ENCODE peak calls at places on chromosomes 3 and 15, in five cellular contexts. One of them, this sample, is unnamed.

GRCh38 chr3:146640955-146641867 is 36.1 kb upstream of the PLSCR5 start:
- DNase-seq in HCT116: peak
- DNase-seq in GM12878: no peak
- DNase-seq in HepG2: peak
- DNase-seq in K562: peak
- DNase-seq in this sample: peak

GRCh38 chr3:170038434-170039110 is 777 bp downstream of the GPR160 start:
- DNase-seq in HCT116: no peak
- DNase-seq in GM12878: no peak
- DNase-seq in HepG2: no peak
- DNase-seq in K562: no peak
- DNase-seq in this sample: no peak

GRCh38 chr15:41483115-41483514 is 10.6 kb upstream of the ITPKA start:
- DNase-seq in HCT116: no peak
- DNase-seq in GM12878: peak
- DNase-seq in HepG2: no peak
- DNase-seq in K562: no peak
- DNase-seq in this sample: no peak

GRCh38 chr3:101940521-101940992 is 91.2 kb downstream of the NFKBIZ start:
- DNase-seq in HCT116: no peak
- DNase-seq in GM12878: no peak
- DNase-seq in HepG2: no peak
- DNase-seq in K562: peak
- DNase-seq in this sample: peak

GRCh38 chr15:85905626-85906025 is 110.9 kb upstream of the KLHL25 start:
- DNase-seq in HCT116: no peak
- DNase-seq in GM12878: no peak
- DNase-seq in HepG2: no peak
- DNase-seq in K562: no peak
- DNase-seq in this sample: no peak

GRCh38 chr3:5264093-5264610 is 76.6 kb downstream of the EDEM1 start:
- DNase-seq in HCT116: no peak
- DNase-seq in GM12878: no peak
- DNase-seq in HepG2: no peak
- DNase-seq in K562: no peak
- DNase-seq in this sample: no peak

GRCh38 chr3:148006508-148006907 is 597.3 kb downstream of the ZIC1 start:
- DNase-seq in HCT116: no peak
- DNase-seq in GM12878: no peak
- DNase-seq in HepG2: no peak
- DNase-seq in K562: no peak
- DNase-seq in this sample: no peak

GRCh38 chr3:143201066-143201465 is 81.5 kb downstream of the CHST2 start:
- DNase-seq in HCT116: no peak
- DNase-seq in GM12878: no peak
- DNase-seq in HepG2: no peak
- DNase-seq in K562: no peak
- DNase-seq in this sample: no peak

GRCh38 chr3:111227216-111227615 is 155.6 kb downstream of the NECTIN3 start:
- DNase-seq in HCT116: no peak
- DNase-seq in GM12878: no peak
- DNase-seq in HepG2: no peak
- DNase-seq in K562: no peak
- DNase-seq in this sample: no peak

DNA sequence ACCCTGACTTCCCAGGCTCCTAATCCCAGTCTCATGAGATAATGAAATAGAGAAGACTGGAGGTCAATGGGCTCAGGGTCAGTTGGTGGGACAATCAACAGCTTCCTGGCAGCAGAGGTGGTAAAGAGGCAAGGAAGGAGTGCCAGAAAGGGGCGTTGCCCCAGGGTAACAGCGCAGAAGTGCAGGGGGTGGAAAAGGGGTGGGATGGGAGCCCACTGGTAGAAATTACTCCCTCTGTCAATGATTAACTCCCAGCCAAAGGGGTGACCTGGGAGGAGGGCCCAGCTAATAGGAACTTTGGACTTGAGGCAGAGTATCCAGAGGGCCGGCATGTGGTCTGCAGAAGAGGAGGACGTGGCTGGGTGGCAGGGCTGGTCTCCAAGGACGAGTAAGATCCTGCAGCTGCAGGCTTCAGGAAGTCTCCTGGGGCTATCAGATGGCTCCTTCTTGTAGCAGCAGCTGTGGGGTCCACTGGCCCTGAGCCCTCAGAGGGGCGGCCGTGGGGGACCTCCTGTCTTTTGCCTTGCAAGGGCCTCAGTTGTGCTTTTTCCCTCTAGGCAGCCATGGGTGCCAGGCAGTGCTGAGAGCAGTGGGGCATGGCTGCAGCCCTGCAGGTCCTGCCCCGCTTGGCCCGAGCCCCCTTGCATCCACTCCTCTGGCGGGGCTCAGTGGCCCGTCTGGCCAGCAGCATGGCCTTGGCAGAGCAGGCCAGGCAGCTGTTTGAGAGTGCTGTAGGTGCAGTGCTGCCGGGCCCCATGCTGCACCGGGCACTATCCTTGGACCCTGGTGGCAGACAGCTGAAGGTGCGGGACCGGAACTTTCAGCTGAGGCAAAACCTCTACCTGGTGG is 2.3 kb downstream of the GLYCTK start:
- DNase-seq in HCT116: no peak
- DNase-seq in GM12878: no peak
- DNase-seq in HepG2: peak
- DNase-seq in K562: no peak
- DNase-seq in this sample: no peak
- TF ChIP-seq ZBTB33 in HCT116: no peak
- TF ChIP-seq ZBTB33 in GM12878: no peak
- TF ChIP-seq ZBTB33 in HepG2: no peak
- TF ChIP-seq ZBTB33 in K562: no peak
- TF ChIP-seq ZBTB33 in this sample: no peak

GRCh38 chr3:158350971-158351370 is 220.0 kb upstream of the MLF1 start:
- DNase-seq in HCT116: no peak
- DNase-seq in GM12878: no peak
- DNase-seq in HepG2: no peak
- DNase-seq in K562: no peak
- DNase-seq in this sample: no peak

GRCh38 chr3:158352551-158352950 is 218.4 kb upstream of the MLF1 start:
- DNase-seq in HCT116: no peak
- DNase-seq in GM12878: no peak
- DNase-seq in HepG2: no peak
- DNase-seq in K562: no peak
- DNase-seq in this sample: no peak

GRCh38 chr3:158347966-158348365 is 223.0 kb upstream of the MLF1 start:
- DNase-seq in HCT116: no peak
- DNase-seq in GM12878: no peak
- DNase-seq in HepG2: no peak
- DNase-seq in K562: no peak
- DNase-seq in this sample: no peak
- TF ChIP-seq YY1 in HCT116: no peak
- TF ChIP-seq YY1 in GM12878: no peak
- TF ChIP-seq YY1 in HepG2: no peak
- TF ChIP-seq YY1 in K562: no peak
- TF ChIP-seq YY1 in this sample: no peak

DNA sequence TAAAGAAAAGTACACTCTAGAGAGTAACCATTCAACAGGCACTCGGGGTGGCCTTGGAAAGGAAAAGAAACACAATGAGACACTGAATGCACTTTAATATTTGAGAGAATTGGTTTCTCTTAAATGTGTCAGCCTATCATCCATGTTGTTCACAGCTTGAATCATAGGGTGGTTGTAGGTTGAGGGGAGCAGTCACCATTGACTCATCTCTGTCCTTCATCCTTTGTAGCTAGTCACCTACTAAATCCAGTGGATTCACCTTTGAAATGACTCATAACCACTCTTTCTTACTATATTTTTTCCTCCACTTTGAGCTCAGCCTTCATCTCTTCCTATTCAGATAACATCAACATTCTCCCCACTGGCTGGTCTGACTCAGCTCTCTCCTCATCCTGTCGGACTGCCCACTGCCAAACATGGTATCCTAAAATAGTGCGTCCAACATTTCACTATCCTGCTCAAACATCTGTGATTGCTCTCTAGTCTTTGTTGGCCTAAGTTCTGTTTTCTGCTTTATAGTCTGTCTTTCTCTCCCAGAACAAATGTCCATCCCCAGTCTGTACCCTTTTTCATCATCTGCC is 182.7 kb upstream of the GADL1 start:
- DNase-seq in HCT116: peak
- DNase-seq in GM12878: no peak
- DNase-seq in HepG2: peak
- DNase-seq in K562: peak
- DNase-seq in this sample: no peak
- TF ChIP-seq ZBTB33 in HCT116: no peak
- TF ChIP-seq ZBTB33 in GM12878: no peak
- TF ChIP-seq ZBTB33 in HepG2: no peak
- TF ChIP-seq ZBTB33 in K562: no peak
- TF ChIP-seq ZBTB33 in this sample: peak

DNA sequence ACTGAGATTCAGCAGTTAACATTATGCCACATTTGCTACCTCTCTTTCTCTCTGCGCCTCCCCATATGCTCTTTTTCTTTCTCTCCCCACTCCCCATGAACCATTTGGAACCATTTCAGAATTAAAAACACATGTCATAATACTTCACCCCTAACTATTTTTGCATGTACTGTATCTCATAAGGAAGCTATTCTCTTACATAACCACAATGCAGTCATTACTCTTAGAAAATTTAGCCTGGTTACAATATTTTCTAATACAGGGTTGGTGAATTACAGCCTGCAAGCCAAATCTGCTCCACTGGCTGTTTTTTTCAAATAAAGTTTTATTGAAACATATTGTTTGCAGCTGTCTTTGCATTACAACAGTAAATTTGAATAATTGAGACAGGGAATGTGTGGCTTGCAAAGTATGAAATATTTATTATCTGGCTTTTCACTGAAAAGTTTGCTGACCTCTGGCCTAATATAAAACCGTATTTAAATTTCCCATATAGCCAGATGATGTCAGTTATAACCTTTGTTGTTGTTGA is 62.8 kb downstream of the SGO1 start:
- DNase-seq in HCT116: no peak
- DNase-seq in GM12878: no peak
- DNase-seq in HepG2: no peak
- DNase-seq in K562: no peak
- DNase-seq in this sample: no peak
- TF ChIP-seq YY1 in HCT116: no peak
- TF ChIP-seq YY1 in GM12878: no peak
- TF ChIP-seq YY1 in HepG2: no peak
- TF ChIP-seq YY1 in K562: no peak
- TF ChIP-seq YY1 in this sample: no peak

GRCh38 chr15:52262364-52262763 is 33.2 kb downstream of the MYO5C start:
- DNase-seq in HCT116: no peak
- DNase-seq in GM12878: no peak
- DNase-seq in HepG2: no peak
- DNase-seq in K562: no peak
- DNase-seq in this sample: no peak

GRCh38 chr15:52263563-52263962 is 32.0 kb downstream of the MYO5C start:
- DNase-seq in HCT116: no peak
- DNase-seq in GM12878: no peak
- DNase-seq in HepG2: no peak
- DNase-seq in K562: no peak
- DNase-seq in this sample: no peak

GRCh38 chr15:52259503-52259902 is 36.1 kb downstream of the MYO5C start:
- DNase-seq in HCT116: no peak
- DNase-seq in GM12878: no peak
- DNase-seq in HepG2: no peak
- DNase-seq in K562: no peak
- DNase-seq in this sample: no peak

GRCh38 chr15:52261026-52261425 is 34.6 kb downstream of the MYO5C start:
- DNase-seq in HCT116: no peak
- DNase-seq in GM12878: no peak
- DNase-seq in HepG2: no peak
- DNase-seq in K562: no peak
- DNase-seq in this sample: no peak

GRCh38 chr15:52261498-52262242 is 33.9 kb downstream of the MYO5C start:
- DNase-seq in HCT116: peak
- DNase-seq in GM12878: peak
- DNase-seq in HepG2: no peak
- DNase-seq in K562: peak
- DNase-seq in this sample: peak
- TF ChIP-seq ZBTB33 in HCT116: no peak
- TF ChIP-seq ZBTB33 in GM12878: no peak
- TF ChIP-seq ZBTB33 in HepG2: no peak
- TF ChIP-seq ZBTB33 in K562: no peak
- TF ChIP-seq ZBTB33 in this sample: no peak

DNA sequence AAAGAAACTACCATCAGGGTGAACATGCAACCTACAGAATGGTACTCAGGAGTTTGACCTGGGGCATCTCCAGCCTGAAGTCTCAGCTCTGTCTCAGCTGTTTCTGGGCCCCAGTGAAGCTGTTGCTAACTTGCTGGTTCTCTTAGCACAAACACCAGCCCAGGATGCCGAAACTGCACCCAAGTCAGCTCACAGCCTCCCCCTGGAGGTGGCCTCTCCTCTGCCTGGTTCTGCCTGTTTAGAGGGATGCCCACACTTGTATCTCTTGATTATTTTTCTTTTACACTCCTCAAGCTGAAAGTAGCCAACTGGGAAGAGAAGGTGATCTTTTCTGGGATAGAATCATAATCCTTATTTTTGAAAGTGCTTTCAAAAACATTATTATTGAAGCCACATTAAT is 289.0 kb upstream of the RASGRP1 start:
- DNase-seq in HCT116: peak
- DNase-seq in GM12878: no peak
- DNase-seq in HepG2: no peak
- DNase-seq in K562: peak
- DNase-seq in this sample: no peak
- TF ChIP-seq YY1 in HCT116: no peak
- TF ChIP-seq YY1 in GM12878: no peak
- TF ChIP-seq YY1 in HepG2: no peak
- TF ChIP-seq YY1 in K562: no peak
- TF ChIP-seq YY1 in this sample: no peak

GRCh38 chr15:60797444-60798040 is 318.6 kb upstream of the ICE2 start:
- DNase-seq in HCT116: no peak
- DNase-seq in GM12878: no peak
- DNase-seq in HepG2: no peak
- DNase-seq in K562: no peak
- DNase-seq in this sample: no peak

GRCh38 chr15:60798821-60799220 is 319.9 kb upstream of the ICE2 start:
- DNase-seq in HCT116: no peak
- DNase-seq in GM12878: peak
- DNase-seq in HepG2: peak
- DNase-seq in K562: no peak
- DNase-seq in this sample: no peak

GRCh38 chr15:60793656-60794055 is 314.7 kb upstream of the ICE2 start:
- DNase-seq in HCT116: no peak
- DNase-seq in GM12878: no peak
- DNase-seq in HepG2: no peak
- DNase-seq in K562: no peak
- DNase-seq in this sample: no peak

GRCh38 chr15:60795471-60795870 is 316.5 kb upstream of the ICE2 start:
- DNase-seq in HCT116: no peak
- DNase-seq in GM12878: no peak
- DNase-seq in HepG2: no peak
- DNase-seq in K562: no peak
- DNase-seq in this sample: no peak

GRCh38 chr15:60795889-60796288 is 316.9 kb upstream of the ICE2 start:
- DNase-seq in HCT116: no peak
- DNase-seq in GM12878: peak
- DNase-seq in HepG2: no peak
- DNase-seq in K562: no peak
- DNase-seq in this sample: no peak
- TF ChIP-seq ZBTB33 in HCT116: no peak
- TF ChIP-seq ZBTB33 in GM12878: no peak
- TF ChIP-seq ZBTB33 in HepG2: no peak
- TF ChIP-seq ZBTB33 in K562: no peak
- TF ChIP-seq ZBTB33 in this sample: no peak

This sample was measured in SK-N-SH.